ENCODE peak calls at places on chromosomes 16 and 17, in six cellular contexts. One of them, this sample, is unnamed.

GRCh38 chr16:79482011-79482410 is 118.5 kb downstream of the MAF start:
- DNase-seq in mesenchymal stem cell: no peak
- DNase-seq in IMR-90: no peak
- DNase-seq in trophoblast cell: no peak
- DNase-seq in H1: no peak
- DNase-seq in neuronal stem cell: no peak
- DNase-seq in this sample: no peak

GRCh38 chr16:2816751-2817495 is at the start of gene PRSS21:
- DNase-seq in mesenchymal stem cell: no peak
- DNase-seq in trophoblast cell: no peak
- DNase-seq in IMR-90: no peak
- DNase-seq in neuronal stem cell: no peak
- DNase-seq in H1: no peak
- DNase-seq in this sample: no peak

GRCh38 chr16:81189100-81189664 is 49.3 kb upstream of the BCO1 start:
- DNase-seq in IMR-90: peak
- DNase-seq in mesenchymal stem cell: no peak
- DNase-seq in neuronal stem cell: no peak
- DNase-seq in trophoblast cell: no peak
- DNase-seq in H1: no peak
- DNase-seq in this sample: no peak

GRCh38 chr17:17911003-17911613 is 61.1 kb downstream of the TOM1L2 start:
- DNase-seq in mesenchymal stem cell: no peak
- DNase-seq in neuronal stem cell: no peak
- DNase-seq in IMR-90: no peak
- DNase-seq in H1: no peak
- DNase-seq in trophoblast cell: no peak
- DNase-seq in this sample: no peak

GRCh38 chr17:77695386-77695785 is 263.1 kb upstream of the TNRC6C start:
- DNase-seq in trophoblast cell: no peak
- DNase-seq in IMR-90: no peak
- DNase-seq in H1: no peak
- DNase-seq in mesenchymal stem cell: no peak
- DNase-seq in neuronal stem cell: no peak
- DNase-seq in this sample: no peak

GRCh38 chr17:65783845-65784334 is 222.4 kb upstream of the AXIN2 start:
- DNase-seq in H1: no peak
- DNase-seq in neuronal stem cell: no peak
- DNase-seq in mesenchymal stem cell: peak
- DNase-seq in IMR-90: peak
- DNase-seq in trophoblast cell: peak
- DNase-seq in this sample: no peak

GRCh38 chr17:40522250-40522960 is 21.0 kb upstream of the TNS4 start:
- DNase-seq in trophoblast cell: no peak
- DNase-seq in H1: no peak
- DNase-seq in mesenchymal stem cell: no peak
- DNase-seq in IMR-90: peak
- DNase-seq in neuronal stem cell: no peak
- DNase-seq in this sample: no peak

GRCh38 chr17:82858376-82859126 is 18.7 kb upstream of the ZNF750 start:
- DNase-seq in H1: no peak
- DNase-seq in trophoblast cell: peak
- DNase-seq in IMR-90: no peak
- DNase-seq in mesenchymal stem cell: no peak
- DNase-seq in neuronal stem cell: no peak
- DNase-seq in this sample: peak

GRCh38 chr17:19332371-19333131 is 30.0 kb downstream of the B9D1 start:
- DNase-seq in neuronal stem cell: no peak
- DNase-seq in H1: no peak
- DNase-seq in IMR-90: no peak
- DNase-seq in mesenchymal stem cell: no peak
- DNase-seq in trophoblast cell: peak
- DNase-seq in this sample: no peak

GRCh38 chr16:74264806-74265205 is 31.8 kb upstream of the PSMD7 start:
- DNase-seq in IMR-90: no peak
- DNase-seq in neuronal stem cell: no peak
- DNase-seq in mesenchymal stem cell: no peak
- DNase-seq in H1: no peak
- DNase-seq in trophoblast cell: no peak
- DNase-seq in this sample: no peak

GRCh38 chr17:2054262-2054739 is 602 bp upstream of the HIC1 start:
- DNase-seq in mesenchymal stem cell: peak
- DNase-seq in IMR-90: peak
- DNase-seq in H1: no peak
- DNase-seq in trophoblast cell: peak
- DNase-seq in neuronal stem cell: no peak
- DNase-seq in this sample: peak

GRCh38 chr17:81404557-81405165 is 9.4 kb downstream of the BAHCC1 start:
- DNase-seq in trophoblast cell: no peak
- DNase-seq in neuronal stem cell: no peak
- DNase-seq in H1: no peak
- DNase-seq in mesenchymal stem cell: no peak
- DNase-seq in IMR-90: no peak
- DNase-seq in this sample: no peak

GRCh38 chr17:16371742-16372141 is 9.1 kb upstream of the UBB start:
- DNase-seq in mesenchymal stem cell: peak
- DNase-seq in neuronal stem cell: no peak
- DNase-seq in IMR-90: peak
- DNase-seq in trophoblast cell: no peak
- DNase-seq in H1: no peak
- DNase-seq in this sample: no peak

GRCh38 chr17:81710514-81711308 is 1.4 kb upstream of the SLC25A10 start:
- DNase-seq in IMR-90: no peak
- DNase-seq in neuronal stem cell: no peak
- DNase-seq in H1: no peak
- DNase-seq in trophoblast cell: no peak
- DNase-seq in mesenchymal stem cell: peak
- DNase-seq in this sample: peak

GRCh38 chr16:71552698-71553503 is 24.0 kb downstream of the TAT start:
- DNase-seq in IMR-90: no peak
- DNase-seq in neuronal stem cell: no peak
- DNase-seq in mesenchymal stem cell: no peak
- DNase-seq in H1: no peak
- DNase-seq in trophoblast cell: peak
- DNase-seq in this sample: peak

GRCh38 chr16:31331807-31332301 is 23.1 kb upstream of the ITGAX start:
- DNase-seq in H1: no peak
- DNase-seq in IMR-90: no peak
- DNase-seq in trophoblast cell: no peak
- DNase-seq in mesenchymal stem cell: no peak
- DNase-seq in neuronal stem cell: no peak
- DNase-seq in this sample: no peak

GRCh38 chr17:79779088-79779529 is 1.2 kb downstream of the CBX2 start:
- DNase-seq in mesenchymal stem cell: peak
- DNase-seq in neuronal stem cell: no peak
- DNase-seq in H1: no peak
- DNase-seq in IMR-90: no peak
- DNase-seq in trophoblast cell: no peak
- DNase-seq in this sample: peak

GRCh38 chr16:66476328-66477027 is 49.4 kb downstream of the BEAN1 start:
- DNase-seq in mesenchymal stem cell: peak
- DNase-seq in IMR-90: no peak
- DNase-seq in neuronal stem cell: no peak
- DNase-seq in H1: no peak
- DNase-seq in trophoblast cell: peak
- DNase-seq in this sample: peak

GRCh38 chr16:56389554-56389953 is 35.8 kb downstream of the AMFR start:
- DNase-seq in neuronal stem cell: no peak
- DNase-seq in mesenchymal stem cell: peak
- DNase-seq in trophoblast cell: peak
- DNase-seq in H1: no peak
- DNase-seq in IMR-90: peak
- DNase-seq in this sample: no peak

GRCh38 chr16:70162041-70162451 is 11.5 kb upstream of the CLEC18C start:
- DNase-seq in neuronal stem cell: no peak
- DNase-seq in H1: no peak
- DNase-seq in mesenchymal stem cell: peak
- DNase-seq in trophoblast cell: no peak
- DNase-seq in IMR-90: peak
- DNase-seq in this sample: peak

GRCh38 chr17:9644910-9645751 is at the start of gene USP43:
- DNase-seq in neuronal stem cell: peak
- DNase-seq in IMR-90: no peak
- DNase-seq in trophoblast cell: peak
- DNase-seq in H1: no peak
- DNase-seq in mesenchymal stem cell: peak
- DNase-seq in this sample: peak

GRCh38 chr17:17750881-17751280 is 69.6 kb downstream of the RAI1 start:
- DNase-seq in neuronal stem cell: no peak
- DNase-seq in IMR-90: no peak
- DNase-seq in H1: no peak
- DNase-seq in mesenchymal stem cell: no peak
- DNase-seq in trophoblast cell: no peak
- DNase-seq in this sample: no peak

GRCh38 chr17:64920419-64921172 is 1.3 kb upstream of the LRRC37A3 start:
- DNase-seq in trophoblast cell: no peak
- DNase-seq in mesenchymal stem cell: peak
- DNase-seq in IMR-90: no peak
- DNase-seq in H1: no peak
- DNase-seq in neuronal stem cell: no peak
- DNase-seq in this sample: no peak

GRCh38 chr17:63925615-63926014 is 6.5 kb downstream of the CD79B start:
- DNase-seq in H1: no peak
- DNase-seq in neuronal stem cell: no peak
- DNase-seq in mesenchymal stem cell: no peak
- DNase-seq in trophoblast cell: no peak
- DNase-seq in IMR-90: no peak
- DNase-seq in this sample: no peak

GRCh38 chr17:46192484-46193245 is 564 bp downstream of the KANSL1 start:
- DNase-seq in trophoblast cell: peak
- DNase-seq in H1: no peak
- DNase-seq in IMR-90: peak
- DNase-seq in mesenchymal stem cell: peak
- DNase-seq in neuronal stem cell: peak
- DNase-seq in this sample: peak

GRCh38 chr17:46193246-46193625 is at the start of gene KANSL1:
- DNase-seq in trophoblast cell: peak
- DNase-seq in neuronal stem cell: peak
- DNase-seq in mesenchymal stem cell: peak
- DNase-seq in H1: peak
- DNase-seq in IMR-90: peak
- DNase-seq in this sample: peak

GRCh38 chr17:46192211-46192483 is 1.1 kb downstream of the KANSL1 start:
- DNase-seq in neuronal stem cell: no peak
- DNase-seq in mesenchymal stem cell: no peak
- DNase-seq in H1: no peak
- DNase-seq in IMR-90: no peak
- DNase-seq in trophoblast cell: no peak
- DNase-seq in this sample: no peak

GRCh38 chr17:46191332-46192210 is 1.7 kb downstream of the KANSL1 start:
- DNase-seq in IMR-90: no peak
- DNase-seq in H1: no peak
- DNase-seq in trophoblast cell: no peak
- DNase-seq in mesenchymal stem cell: peak
- DNase-seq in neuronal stem cell: peak
- DNase-seq in this sample: peak

GRCh38 chr17:46190763-46191162 is 2.5 kb downstream of the KANSL1 start:
- DNase-seq in mesenchymal stem cell: no peak
- DNase-seq in neuronal stem cell: no peak
- DNase-seq in trophoblast cell: no peak
- DNase-seq in IMR-90: peak
- DNase-seq in H1: no peak
- DNase-seq in this sample: no peak
- H3K4me3 ChIP-seq in mesenchymal stem cell: no peak
- H3K4me3 ChIP-seq in neuronal stem cell: no peak
- H3K4me3 ChIP-seq in trophoblast cell: no peak
- H3K4me3 ChIP-seq in IMR-90: no peak
- H3K4me3 ChIP-seq in H1: peak
- H3K4me3 ChIP-seq in this sample: no peak

GRCh38 chr16:89555780-89556179 is 4.7 kb upstream of the RPL13 start:
- DNase-seq in trophoblast cell: no peak
- DNase-seq in mesenchymal stem cell: no peak
- DNase-seq in IMR-90: no peak
- DNase-seq in neuronal stem cell: no peak
- DNase-seq in H1: no peak
- DNase-seq in this sample: no peak
- H2BK120ac ChIP-seq in trophoblast cell: no peak
- H2BK120ac ChIP-seq in mesenchymal stem cell: no peak
- H2BK120ac ChIP-seq in IMR-90: no peak
- H2BK120ac ChIP-seq in neuronal stem cell: no peak
- H2BK120ac ChIP-seq in H1: no peak
- H2BK120ac ChIP-seq in this sample: no peak

DNA sequence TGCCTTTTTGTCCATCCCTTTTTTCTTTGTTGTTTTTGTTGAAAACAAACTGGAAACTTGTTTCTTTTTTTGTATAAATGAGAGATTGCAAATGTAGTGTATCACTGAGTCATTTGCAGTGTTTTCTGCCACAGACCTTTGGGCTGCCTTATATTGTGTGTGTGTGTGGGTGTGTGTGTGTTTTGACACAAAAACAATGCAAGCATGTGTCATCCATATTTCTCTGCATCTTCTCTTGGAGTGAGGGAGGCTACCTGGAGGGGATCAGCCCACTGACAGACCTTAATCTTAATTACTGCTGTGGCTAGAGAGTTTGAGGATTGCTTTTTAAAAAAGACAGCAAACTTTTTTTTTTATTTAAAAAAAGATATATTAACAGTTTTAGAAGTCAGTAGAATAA is 4.9 kb downstream of the SOX9 start:
- DNase-seq in trophoblast cell: no peak
- DNase-seq in neuronal stem cell: no peak
- DNase-seq in H1: no peak
- DNase-seq in IMR-90: peak
- DNase-seq in mesenchymal stem cell: peak
- DNase-seq in this sample: no peak
- H3K4me3 ChIP-seq in trophoblast cell: no peak
- H3K4me3 ChIP-seq in neuronal stem cell: no peak
- H3K4me3 ChIP-seq in H1: no peak
- H3K4me3 ChIP-seq in IMR-90: no peak
- H3K4me3 ChIP-seq in mesenchymal stem cell: no peak
- H3K4me3 ChIP-seq in this sample: no peak

DNA sequence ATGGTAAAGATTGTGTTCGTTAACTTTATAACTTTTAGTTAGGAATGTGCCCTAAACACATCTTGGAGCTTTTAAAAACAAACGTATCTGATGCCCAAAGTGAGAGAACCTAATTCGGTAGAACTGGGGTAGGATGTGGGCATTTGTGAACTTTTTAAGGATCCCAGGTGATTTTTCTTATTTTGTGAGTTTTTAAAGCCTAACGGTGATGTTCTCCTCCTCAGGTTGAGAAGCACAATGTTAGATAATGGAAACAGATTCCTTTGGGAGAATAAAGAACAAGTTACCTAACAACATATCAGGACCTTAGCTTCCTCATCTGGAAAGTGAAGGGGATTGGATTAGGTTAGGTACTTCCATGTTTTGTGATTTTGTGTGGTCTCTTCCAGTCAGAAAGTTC is 687 bp downstream of the SAP30BP start:
- DNase-seq in neuronal stem cell: no peak
- DNase-seq in trophoblast cell: no peak
- DNase-seq in H1: no peak
- DNase-seq in IMR-90: no peak
- DNase-seq in mesenchymal stem cell: no peak
- DNase-seq in this sample: no peak
- H2BK120ac ChIP-seq in neuronal stem cell: no peak
- H2BK120ac ChIP-seq in trophoblast cell: no peak
- H2BK120ac ChIP-seq in H1: no peak
- H2BK120ac ChIP-seq in IMR-90: no peak
- H2BK120ac ChIP-seq in mesenchymal stem cell: no peak
- H2BK120ac ChIP-seq in this sample: no peak

GRCh38 chr17:7575959-7576358 is 3.5 kb upstream of the CD68 start:
- DNase-seq in mesenchymal stem cell: no peak
- DNase-seq in neuronal stem cell: no peak
- DNase-seq in H1: no peak
- DNase-seq in IMR-90: no peak
- DNase-seq in trophoblast cell: no peak
- DNase-seq in this sample: no peak
- H3K4me3 ChIP-seq in mesenchymal stem cell: no peak
- H3K4me3 ChIP-seq in neuronal stem cell: no peak
- H3K4me3 ChIP-seq in H1: no peak
- H3K4me3 ChIP-seq in IMR-90: no peak
- H3K4me3 ChIP-seq in trophoblast cell: no peak
- H3K4me3 ChIP-seq in this sample: no peak